ENCODE peak calls at places on chromosomes 16 and 17, in four cellular contexts. B is A549, G is left ventricle myocardium inferior, K is uterus. Q is an unnamed sample.

GRCh38 chr17:76204277-76204676 is 36.0 kb downstream of the RNF157 start:
- DNase-seq in B (peak; percentile 36), G (no peak), K (no peak), Q (no peak)

GRCh38 chr17:21289902-21290571 is 5.5 kb downstream of the MAP2K3 start:
- DNase-seq in B (no peak), G (peak; percentile 86), K (peak; percentile 54), Q (no peak)

GRCh38 chr17:63024201-63024600 is 58.2 kb downstream of the TANC2 start:
- DNase-seq in B (no peak), G (no peak), K (no peak), Q (no peak)

GRCh38 chr17:57350266-57350665 is 93.9 kb downstream of the MSI2 start:
- DNase-seq in B (no peak), G (peak; percentile 33), K (no peak), Q (no peak)

GRCh38 chr17:79619636-79620206 is 8.9 kb upstream of the RBFOX3 start:
- DNase-seq in B (no peak), G (no peak), K (peak; percentile 5), Q (no peak)

GRCh38 chr16:49470550-49470949 is 96.9 kb downstream of the C16orf78 start:
- DNase-seq in B (no peak), G (no peak), K (no peak), Q (no peak)

GRCh38 chr17:42853004-42853403 is 2.0 kb downstream of the AOC3 start:
- DNase-seq in B (no peak), G (no peak), K (peak; percentile 56), Q (no peak)

GRCh38 chr16:66428682-66429251 is 1.7 kb downstream of the BEAN1 start:
- DNase-seq in B (no peak), G (no peak), K (no peak), Q (no peak)

GRCh38 chr17:82065638-82066303 is at the start of gene DUS1L:
- DNase-seq in B (peak; percentile 72), G (peak; percentile 74), K (peak; percentile 62), Q (peak; percentile 48)

GRCh38 chr17:60422162-60422665 is at the start of gene CHCT1:
- DNase-seq in B (no peak), G (no peak), K (no peak), Q (no peak)

GRCh38 chr17:19372439-19372838 is 5.9 kb upstream of the MAPK7 start:
- DNase-seq in B (no peak), G (no peak), K (no peak), Q (no peak)

Q was measured in T-helper 2 cell.